ENCODE peak calls at places on chromosomes 1 and 21, in five cellular contexts. B is SK-N-SH, T is GM06990, I is small intestine, U is suprapubic skin. F is an unnamed sample. For H3K27me3 and H3K36me3, the result is how much of the 10 kb centered on the place peaks cover.

GRCh38 chr21:21097425-21097824 is 99.2 kb downstream of the NCAM2 start:
- DNase-seq in B (no peak), U (no peak), T (no peak), I (no peak), F (no peak)

GRCh38 chr21:33754493-33754892 is 112.2 kb downstream of the ITSN1 start:
- DNase-seq in U (no peak), I (no peak), T (no peak), B (no peak), F (no peak)

GRCh38 chr1:230309646-230310177 is 116.4 kb downstream of the PGBD5 start:
- DNase-seq in U (no peak), T (no peak), I (no peak), B (no peak), F (no peak)

GRCh38 chr1:113758631-113759340 is 500 bp downstream of the PHTF1 start:
- DNase-seq in I (peak), B (peak), U (peak), T (peak), F (peak)

GRCh38 chr1:85445906-85446305 is 19.1 kb downstream of the DDAH1 start:
- DNase-seq in U (no peak), I (no peak), T (no peak), B (no peak), F (no peak)

GRCh38 chr1:230632273-230632873 is 9.9 kb upstream of the COG2 start:
- DNase-seq in T (no peak), B (peak), I (peak), U (no peak), F (peak)

GRCh38 chr1:24964811-24965570 is 34.9 kb upstream of the RUNX3 start:
- DNase-seq in I (peak), B (no peak), T (peak), U (no peak), F (peak)

GRCh38 chr21:44482581-44483287 is 27.4 kb downstream of the LRRC3 start:
- DNase-seq in B (no peak), I (no peak), U (no peak), T (no peak), F (no peak)

GRCh38 chr21:16324630-16325029 is 594.8 kb downstream of the USP25 start:
- DNase-seq in I (no peak), T (no peak), U (no peak), B (no peak), F (no peak)

GRCh38 chr21:33940164-33940563 is 24.6 kb upstream of the ATP5PO start:
- DNase-seq in B (no peak), T (no peak), I (no peak), U (no peak), F (no peak)

GRCh38 chr1:17046043-17046657 is 7.7 kb downstream of the SDHB start:
- DNase-seq in U (no peak), B (peak), I (peak), T (no peak), F (peak)

GRCh38 chr1:47534040-47534328 is 96.1 kb downstream of the FOXD2 start:
- DNase-seq in B (peak), I (no peak), T (no peak), U (no peak), F (no peak)
- H3K4me3 ChIP-seq in B (peak), I (no peak), T (no peak), U (no peak), F (peak)

DNA sequence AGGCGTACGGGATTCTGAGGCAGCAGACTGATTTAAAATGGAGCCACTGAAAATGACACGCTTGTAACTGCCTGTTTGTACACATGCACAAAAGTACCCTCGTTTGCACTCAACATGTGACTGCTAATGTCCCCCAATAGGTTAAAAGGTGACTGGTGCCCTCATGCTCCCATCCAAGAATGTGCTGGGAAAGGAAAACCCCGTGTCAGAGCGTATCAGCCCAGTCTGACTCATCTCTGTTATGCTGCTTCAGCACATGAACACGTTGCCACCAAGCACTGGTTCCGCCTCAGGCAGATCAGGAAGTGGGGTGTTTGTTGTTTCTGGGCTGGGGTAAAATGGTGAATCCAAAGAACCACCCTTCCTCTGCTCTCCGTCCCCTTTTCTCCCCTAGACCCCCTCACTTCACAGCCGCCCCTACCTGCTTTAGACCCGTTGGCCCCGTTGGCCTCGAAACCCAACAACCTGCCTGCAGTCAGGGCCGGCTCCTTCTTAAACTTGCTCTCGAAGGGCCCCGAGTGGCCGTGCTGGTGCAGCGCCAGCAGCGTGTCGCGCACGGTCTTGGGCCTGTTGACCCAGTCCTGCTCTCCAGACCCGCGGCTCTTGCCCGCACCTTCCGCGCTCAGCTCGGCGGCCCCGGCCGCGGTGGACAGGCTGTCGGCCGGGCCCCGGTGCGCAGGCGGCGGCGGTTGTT is 1.8 kb downstream of the IRF2BP2 start:
- DNase-seq in B (peak), I (peak), T (peak), U (peak), F (peak)
- H3K27me3 ChIP-seq in B (under half), I (under half), T (under half), U (under half), F (under half)

GRCh38 chr1:153253693-153254092 is 5.8 kb upstream of the LORICRIN start:
- DNase-seq in T (no peak), U (no peak), B (no peak), I (no peak), F (no peak)

GRCh38 chr1:153248480-153248879 is 11.0 kb upstream of the LORICRIN start:
- DNase-seq in T (no peak), I (no peak), B (no peak), U (no peak), F (no peak)

GRCh38 chr1:153251087-153251486 is 8.4 kb upstream of the LORICRIN start:
- DNase-seq in T (no peak), B (no peak), U (no peak), I (no peak), F (no peak)

GRCh38 chr1:153251562-153251961 is 7.9 kb upstream of the LORICRIN start:
- DNase-seq in U (no peak), B (no peak), I (no peak), T (no peak), F (no peak)

DNA sequence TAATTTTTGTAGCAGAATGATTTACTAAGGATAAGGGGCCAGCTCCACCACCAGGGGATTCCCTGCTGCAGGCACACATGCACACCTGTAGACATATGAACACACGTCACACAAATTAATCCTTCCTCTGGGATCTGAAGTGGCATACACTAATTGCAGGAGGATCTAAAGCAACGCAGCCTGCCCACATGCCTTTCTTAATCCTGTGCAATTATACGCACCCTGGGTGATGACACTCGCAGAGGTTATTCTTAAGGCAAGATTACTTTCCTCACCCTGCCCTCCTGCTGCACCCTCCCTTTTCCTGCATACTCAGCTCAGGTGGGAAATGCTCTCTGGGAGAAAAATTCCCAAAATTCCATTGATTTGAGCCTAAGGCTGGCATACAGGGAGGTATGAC is 7.5 kb upstream of the LORICRIN start:
- DNase-seq in B (no peak), U (no peak), T (no peak), I (no peak), F (no peak)
- H3K36me3 ChIP-seq in B (under half), U (under half), T (under half), I (under half), F (under half)

GRCh38 chr1:204180133-204180532 is 14.0 kb upstream of the REN start:
- DNase-seq in U (no peak), B (no peak), I (no peak), T (no peak), F (no peak)

GRCh38 chr1:204181116-204181515 is 15.0 kb upstream of the REN start:
- DNase-seq in T (no peak), B (no peak), U (no peak), I (no peak), F (no peak)

GRCh38 chr1:204178487-204179281 is 12.5 kb upstream of the REN start:
- DNase-seq in T (no peak), B (no peak), U (no peak), I (no peak), F (no peak)

GRCh38 chr1:204174958-204175357 is 8.8 kb upstream of the REN start:
- DNase-seq in B (no peak), T (no peak), U (no peak), I (no peak), F (no peak)

GRCh38 chr1:204177133-204177532 is 11.0 kb upstream of the REN start:
- DNase-seq in T (no peak), B (no peak), U (no peak), I (peak), F (no peak)
- H3K4me3 ChIP-seq in T (no peak), B (no peak), U (no peak), I (no peak), F (no peak)

GRCh38 chr1:1004420-1004779 is 4.5 kb upstream of the HES4 start:
- DNase-seq in U (no peak), T (no peak), B (peak), I (no peak), F (no peak)
- H3K27me3 ChIP-seq in U (half or more), T (under half), B (under half), I (under half), F (under half)

GRCh38 chr1:10504259-10504658 is 29.5 kb downstream of the PEX14 start:
- DNase-seq in U (no peak), I (no peak), B (no peak), T (no peak), F (no peak)
- H3K36me3 ChIP-seq in U (under half), I (under half), B (under half), T (under half), F (under half)

GRCh38 chr1:45892068-45892785 is 88.8 kb downstream of the MAST2 start:
- DNase-seq in T (no peak), B (no peak), U (no peak), I (peak), F (no peak)
- H3K4me3 ChIP-seq in T (no peak), B (peak), U (no peak), I (no peak), F (no peak)

GRCh38 chr1:50427818-50428779 is 4.9 kb upstream of the DMRTA2 start:
- DNase-seq in I (no peak), U (no peak), B (peak), T (no peak), F (peak)
- H3K27me3 ChIP-seq in I (half or more), U (half or more), B (half or more), T (under half), F (half or more)

DNA sequence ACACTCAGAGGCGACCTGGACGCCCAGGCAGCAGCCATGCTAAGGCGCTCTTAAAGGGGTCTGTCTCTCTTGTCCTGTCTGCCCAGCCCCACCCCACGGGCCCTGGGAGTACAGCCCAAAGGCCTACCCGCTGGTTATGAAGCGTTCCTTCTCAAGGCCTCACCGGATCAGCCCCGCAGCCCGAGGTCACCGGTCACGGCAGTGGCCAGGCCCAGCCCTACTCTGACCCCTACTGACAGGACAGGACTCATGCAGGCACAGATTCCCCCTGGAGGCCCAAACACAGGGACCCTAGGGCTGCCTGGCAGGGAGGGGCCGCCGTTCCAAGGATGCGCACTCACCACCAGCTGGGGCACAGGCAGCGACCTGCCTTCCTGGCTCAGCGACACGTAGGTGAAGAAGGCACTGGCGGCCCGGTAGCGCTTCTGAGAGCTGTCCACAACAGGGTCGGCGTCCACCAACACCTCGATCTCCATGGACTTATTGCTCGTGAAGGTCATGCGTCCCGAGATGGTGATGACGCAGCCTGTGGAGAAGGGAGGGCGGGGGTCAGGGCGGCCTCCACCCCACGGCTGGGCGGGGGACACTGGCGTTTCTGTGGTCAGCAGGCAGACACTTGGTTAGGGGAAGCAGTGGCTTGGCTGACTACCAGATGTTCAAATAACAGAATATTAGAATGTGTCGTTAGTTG is 20.0 kb upstream of the GPR153 start:
- DNase-seq in T (no peak), U (no peak), I (peak), B (peak), F (peak)
- H3K36me3 ChIP-seq in T (under half), U (under half), I (under half), B (under half), F (under half)